ENCODE peak calls at places on chromosome 2, in eight cellular contexts. S is naive thymus-derived CD8-positive, alpha-beta T cell; L is pancreas; H is HTR-8/SVneo; O is left lobe of liver; D is head of caudate nucleus; Z is GM12878; M is NCI-H1417. E is an unnamed sample.

GRCh38 chr2:134217316-134217715 is 36.6 kb upstream of the MGAT5 start:
- DNase-seq in S (no peak), L (no peak), H (no peak), O (no peak), D (no peak), Z (no peak), M (no peak), E (no peak)

GRCh38 chr2:196481323-196481695 is 158.2 kb upstream of the CCDC150 start:
- DNase-seq in S (no peak), L (no peak), H (peak), O (no peak), D (no peak), Z (no peak), M (no peak), E (no peak)

GRCh38 chr2:67854103-67854502 is 208.7 kb downstream of the C1D start:
- DNase-seq in S (no peak), L (no peak), H (no peak), O (no peak), D (no peak), Z (no peak), M (no peak), E (no peak)

GRCh38 chr2:181326605-181327004 is 130.6 kb upstream of the ITGA4 start:
- DNase-seq in S (no peak), L (no peak), H (no peak), O (no peak), D (no peak), Z (no peak), M (no peak), E (no peak)

GRCh38 chr2:163822033-163822432 is 86.2 kb upstream of the FIGN start:
- DNase-seq in S (no peak), L (no peak), H (no peak), O (no peak), D (no peak), Z (no peak), M (no peak), E (no peak)

GRCh38 chr2:136008205-136008865 is 22.9 kb upstream of the DARS1 start:
- DNase-seq in S (peak), L (no peak), H (no peak), O (peak), D (no peak), Z (no peak), M (no peak), E (no peak)

GRCh38 chr2:205696541-205697441 is 14.5 kb downstream of the NRP2 start:
- DNase-seq in S (no peak), L (no peak), H (no peak), O (no peak), D (peak), Z (no peak), M (no peak), E (no peak)

GRCh38 chr2:28956415-28956826 is 24.7 kb upstream of the TOGARAM2 start:
- DNase-seq in S (peak), L (no peak), H (peak), O (no peak), D (peak), Z (no peak), M (no peak), E (peak)

GRCh38 chr2:56376699-56377665 is 193.2 kb downstream of the CCDC85A start:
- DNase-seq in S (no peak), L (no peak), H (no peak), O (no peak), D (no peak), Z (no peak), M (no peak), E (no peak)

GRCh38 chr2:38776531-38776930 is 1.5 kb upstream of the GEMIN6 start:
- DNase-seq in S (no peak), L (no peak), H (no peak), O (no peak), D (no peak), Z (no peak), M (no peak), E (no peak)

GRCh38 chr2:20962939-20963543 is 80.8 kb downstream of the APOB start:
- DNase-seq in S (peak), L (peak), H (peak), O (peak), D (peak), Z (no peak), M (peak), E (peak)

GRCh38 chr2:45754087-45755015 is 102.9 kb downstream of the PRKCE start:
- DNase-seq in S (no peak), L (no peak), H (no peak), O (no peak), D (no peak), Z (no peak), M (no peak), E (no peak)

GRCh38 chr2:70190086-70190412 is 770 bp downstream of the C2orf42 start:
- DNase-seq in S (no peak), L (no peak), H (no peak), O (no peak), D (peak), Z (no peak), M (peak), E (no peak)

GRCh38 chr2:207215300-207215699 is 49.6 kb upstream of the KLF7 start:
- DNase-seq in S (no peak), L (no peak), H (no peak), O (no peak), D (no peak), Z (no peak), M (no peak), E (no peak)

GRCh38 chr2:176291335-176291734 is 22.1 kb downstream of the MTX2 start:
- DNase-seq in S (no peak), L (no peak), H (no peak), O (no peak), D (no peak), Z (no peak), M (no peak), E (no peak)

GRCh38 chr2:109602617-109603188 is 11.1 kb downstream of the SEPTIN10 start:
- DNase-seq in S (no peak), L (no peak), H (no peak), O (no peak), D (no peak), Z (no peak), M (no peak), E (no peak)

GRCh38 chr2:179677148-179677688 is 184.2 kb downstream of the ZNF385B start:
- DNase-seq in S (no peak), L (no peak), H (no peak), O (no peak), D (no peak), Z (no peak), M (no peak), E (no peak)

E was measured in RKO.